ENCODE peak calls at places on chromosomes 11 and 22, in four cellular contexts. One of them, this sample, is unnamed.

GRCh38 chr11:67413266-67413797 is 2.1 kb upstream of the CARNS1 start:
- DNase-seq in gastrocnemius medialis: no peak
- DNase-seq in AG09319: no peak
- DNase-seq in heart right ventricle: no peak
- DNase-seq in this sample: no peak

GRCh38 chr11:107562647-107563208 is 2.8 kb downstream of the ALKBH8 start:
- DNase-seq in gastrocnemius medialis: no peak
- DNase-seq in AG09319: no peak
- DNase-seq in heart right ventricle: no peak
- DNase-seq in this sample: no peak

GRCh38 chr22:32558681-32559355 is 84.2 kb downstream of the FBXO7 start:
- DNase-seq in gastrocnemius medialis: peak
- DNase-seq in heart right ventricle: peak
- DNase-seq in AG09319: peak
- DNase-seq in this sample: peak

GRCh38 chr11:107157809-107158187 is 139.5 kb upstream of the GUCY1A2 start:
- DNase-seq in heart right ventricle: no peak
- DNase-seq in AG09319: no peak
- DNase-seq in gastrocnemius medialis: no peak
- DNase-seq in this sample: no peak

GRCh38 chr22:44550666-44551491 is 52.8 kb upstream of the RTL6 start:
- DNase-seq in gastrocnemius medialis: no peak
- DNase-seq in AG09319: peak
- DNase-seq in heart right ventricle: peak
- DNase-seq in this sample: peak

GRCh38 chr22:45526768-45527360 is 24.2 kb downstream of the FBLN1 start:
- DNase-seq in AG09319: no peak
- DNase-seq in heart right ventricle: no peak
- DNase-seq in gastrocnemius medialis: no peak
- DNase-seq in this sample: no peak

GRCh38 chr11:12274056-12274455 is 103.3 kb upstream of the PARVA start:
- DNase-seq in AG09319: no peak
- DNase-seq in heart right ventricle: no peak
- DNase-seq in gastrocnemius medialis: no peak
- DNase-seq in this sample: no peak

GRCh38 chr11:74384641-74385040 is 13.6 kb downstream of the PGM2L1 start:
- DNase-seq in heart right ventricle: no peak
- DNase-seq in gastrocnemius medialis: no peak
- DNase-seq in AG09319: no peak
- DNase-seq in this sample: no peak

GRCh38 chr11:32365192-32365591 is 70.1 kb downstream of the WT1 start:
- DNase-seq in AG09319: no peak
- DNase-seq in heart right ventricle: no peak
- DNase-seq in gastrocnemius medialis: no peak
- DNase-seq in this sample: no peak

GRCh38 chr22:48090332-48090672 is 1327.9 kb downstream of the TBC1D22A start:
- DNase-seq in heart right ventricle: no peak
- DNase-seq in AG09319: no peak
- DNase-seq in gastrocnemius medialis: no peak
- DNase-seq in this sample: no peak

GRCh38 chr11:57567210-57567511 is 311 bp downstream of the UBE2L6 start:
- DNase-seq in gastrocnemius medialis: no peak
- DNase-seq in heart right ventricle: no peak
- DNase-seq in AG09319: no peak
- DNase-seq in this sample: peak

GRCh38 chr11:90213322-90213721 is 9.5 kb downstream of the CHORDC1 start:
- DNase-seq in gastrocnemius medialis: no peak
- DNase-seq in AG09319: no peak
- DNase-seq in heart right ventricle: no peak
- DNase-seq in this sample: no peak

GRCh38 chr11:71330996-71331395 is 78.6 kb upstream of the SHANK2 start:
- DNase-seq in AG09319: no peak
- DNase-seq in gastrocnemius medialis: no peak
- DNase-seq in heart right ventricle: no peak
- DNase-seq in this sample: no peak

GRCh38 chr22:37167176-37167980 is 17.7 kb upstream of the IL2RB start:
- DNase-seq in gastrocnemius medialis: no peak
- DNase-seq in heart right ventricle: no peak
- DNase-seq in AG09319: no peak
- DNase-seq in this sample: peak

GRCh38 chr11:94131363-94132115 is 2.9 kb downstream of the PANX1 start:
- DNase-seq in gastrocnemius medialis: no peak
- DNase-seq in heart right ventricle: no peak
- DNase-seq in AG09319: no peak
- DNase-seq in this sample: no peak

GRCh38 chr22:30636226-30637077 is 871 bp downstream of the SLC35E4 start:
- DNase-seq in AG09319: no peak
- DNase-seq in heart right ventricle: peak
- DNase-seq in gastrocnemius medialis: peak
- DNase-seq in this sample: peak

GRCh38 chr11:65479184-65480145 is 19.4 kb upstream of the MALAT1 start:
- DNase-seq in heart right ventricle: peak
- DNase-seq in gastrocnemius medialis: peak
- DNase-seq in AG09319: peak
- DNase-seq in this sample: no peak

DNA sequence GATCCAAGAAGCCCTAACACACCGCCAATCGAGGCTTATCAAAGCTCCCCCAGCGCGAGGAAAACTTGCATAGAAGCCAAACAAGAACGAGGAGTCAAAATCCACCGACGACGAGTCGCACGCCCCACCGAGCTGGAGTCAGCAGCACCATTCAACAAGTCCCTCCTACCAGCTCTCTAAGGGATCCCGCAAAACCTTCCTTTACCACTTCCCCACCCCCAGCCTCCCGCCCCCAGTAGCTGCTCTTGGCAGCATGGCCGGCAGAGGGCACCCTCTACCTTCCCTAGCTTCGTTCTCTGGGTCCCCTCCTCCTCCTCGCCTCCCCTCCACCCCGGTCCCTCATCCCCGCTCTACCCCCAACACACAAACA is 1.4 kb downstream of the BDNF start:
- DNase-seq in heart right ventricle: peak
- DNase-seq in AG09319: peak
- DNase-seq in gastrocnemius medialis: peak
- DNase-seq in this sample: peak
- TF ChIP-seq CTCF in heart right ventricle: peak
- TF ChIP-seq CTCF in AG09319: peak
- TF ChIP-seq CTCF in gastrocnemius medialis: peak
- TF ChIP-seq CTCF in this sample: peak

DNA sequence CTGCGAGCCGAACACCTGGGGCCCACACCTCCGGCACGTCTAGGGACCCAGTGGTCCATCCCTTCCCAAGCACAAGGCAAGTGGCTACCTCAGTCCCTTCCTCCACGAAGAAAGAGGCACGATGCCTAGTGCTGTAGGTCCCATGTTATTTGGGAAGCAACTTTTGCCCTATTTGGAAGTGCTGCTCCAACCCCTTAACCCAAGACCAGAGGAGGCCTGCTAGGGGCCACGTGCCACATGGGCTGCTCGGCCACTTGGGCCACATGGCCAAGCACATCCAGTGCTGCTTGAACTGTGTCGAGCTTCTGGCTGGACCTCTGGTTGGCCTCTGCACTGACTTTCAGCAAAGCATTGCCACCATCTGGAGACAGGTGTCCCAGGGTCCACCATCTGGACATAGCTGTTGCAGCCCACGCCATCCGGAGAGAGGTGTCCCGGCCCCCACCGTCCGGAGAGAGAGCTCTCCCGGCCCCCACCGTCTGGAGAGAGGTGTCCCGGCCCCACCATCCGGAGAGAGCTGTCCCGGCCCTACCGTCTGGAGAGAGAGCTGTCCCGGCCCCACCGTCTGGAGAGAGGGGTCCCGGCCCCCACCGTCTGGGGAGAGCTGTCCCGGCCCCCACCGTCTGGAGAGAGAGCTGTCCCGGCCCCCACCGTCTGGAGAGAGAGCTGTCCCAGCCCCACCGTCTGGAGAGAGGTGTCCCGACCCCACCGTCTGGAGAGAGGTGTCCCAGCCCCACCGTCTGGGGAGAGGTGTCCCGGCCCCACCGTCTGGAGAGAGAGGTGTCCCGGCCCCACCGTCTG is 6.5 kb upstream of the B4GALNT4 start:
- DNase-seq in AG09319: no peak
- DNase-seq in gastrocnemius medialis: no peak
- DNase-seq in heart right ventricle: no peak
- DNase-seq in this sample: no peak
- TF ChIP-seq CTCF in AG09319: no peak
- TF ChIP-seq CTCF in gastrocnemius medialis: no peak
- TF ChIP-seq CTCF in heart right ventricle: no peak
- TF ChIP-seq CTCF in this sample: no peak

DNA sequence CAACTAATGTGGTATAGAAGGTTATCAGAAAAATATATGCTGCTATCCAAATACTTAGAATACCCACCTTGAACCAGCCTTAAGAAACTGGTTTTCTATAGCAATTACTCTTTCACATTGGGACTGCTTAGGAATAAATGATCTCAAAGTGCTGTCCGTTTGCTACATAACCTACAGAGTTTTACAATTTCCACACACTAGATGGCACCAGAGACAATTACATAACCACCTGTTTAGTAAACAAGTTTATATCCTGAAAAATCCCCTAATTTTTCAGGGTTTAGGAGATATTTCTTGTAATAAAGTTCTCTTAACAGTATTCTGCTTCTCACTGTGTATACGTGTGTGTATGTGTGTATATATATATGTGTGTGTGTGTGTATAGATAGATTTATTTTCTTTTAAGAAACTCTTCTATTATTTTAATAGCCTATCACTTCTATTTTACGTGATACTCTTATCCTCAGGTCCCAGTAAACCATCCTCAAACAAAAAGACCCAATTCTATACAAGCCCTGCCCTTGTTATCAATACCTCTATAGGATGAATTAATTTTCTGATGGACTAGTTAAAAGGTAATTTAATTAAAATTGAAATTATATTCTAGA is 6.7 kb upstream of the OR5I1 start:
- DNase-seq in gastrocnemius medialis: no peak
- DNase-seq in AG09319: no peak
- DNase-seq in heart right ventricle: no peak
- DNase-seq in this sample: no peak
- TF ChIP-seq CTCF in gastrocnemius medialis: no peak
- TF ChIP-seq CTCF in AG09319: peak
- TF ChIP-seq CTCF in heart right ventricle: peak
- TF ChIP-seq CTCF in this sample: peak

GRCh38 chr11:8368194-8368593 is 104.5 kb upstream of the LMO1 start:
- DNase-seq in AG09319: no peak
- DNase-seq in heart right ventricle: no peak
- DNase-seq in gastrocnemius medialis: no peak
- DNase-seq in this sample: no peak

GRCh38 chr11:8362899-8363298 is 99.2 kb upstream of the LMO1 start:
- DNase-seq in heart right ventricle: no peak
- DNase-seq in gastrocnemius medialis: no peak
- DNase-seq in AG09319: no peak
- DNase-seq in this sample: no peak

GRCh38 chr11:8363924-8364323 is 100.2 kb upstream of the LMO1 start:
- DNase-seq in gastrocnemius medialis: no peak
- DNase-seq in heart right ventricle: no peak
- DNase-seq in AG09319: no peak
- DNase-seq in this sample: no peak

GRCh38 chr11:8366316-8366715 is 102.6 kb upstream of the LMO1 start:
- DNase-seq in AG09319: no peak
- DNase-seq in heart right ventricle: no peak
- DNase-seq in gastrocnemius medialis: no peak
- DNase-seq in this sample: no peak

DNA sequence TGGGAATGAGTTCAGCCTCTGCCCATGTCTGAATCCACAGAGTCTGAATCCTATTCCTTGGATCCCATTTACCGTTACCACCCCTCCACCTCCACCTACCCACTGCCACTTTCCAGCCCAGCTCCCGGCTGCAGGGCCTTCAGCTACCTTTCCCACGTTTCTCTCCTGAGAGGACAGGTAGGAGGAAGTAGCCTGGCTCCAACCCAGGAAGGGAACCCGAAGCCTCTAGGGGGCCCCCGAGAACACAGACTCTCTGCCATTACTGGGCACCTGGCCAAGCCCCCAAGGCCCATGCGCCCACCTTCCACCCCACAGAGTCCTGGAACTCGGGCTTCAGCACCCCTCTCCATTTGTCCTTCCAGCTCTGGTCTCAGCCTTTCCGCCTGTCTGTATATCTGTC is 101.9 kb upstream of the LMO1 start:
- DNase-seq in gastrocnemius medialis: no peak
- DNase-seq in heart right ventricle: no peak
- DNase-seq in AG09319: no peak
- DNase-seq in this sample: no peak
- TF ChIP-seq CTCF in gastrocnemius medialis: no peak
- TF ChIP-seq CTCF in heart right ventricle: no peak
- TF ChIP-seq CTCF in AG09319: no peak
- TF ChIP-seq CTCF in this sample: no peak

GRCh38 chr11:70080763-70081162 is 2.6 kb downstream of the ANO1 start:
- DNase-seq in heart right ventricle: no peak
- DNase-seq in gastrocnemius medialis: no peak
- DNase-seq in AG09319: no peak
- DNase-seq in this sample: no peak

GRCh38 chr11:70085815-70086769 is 8.0 kb downstream of the ANO1 start:
- DNase-seq in heart right ventricle: no peak
- DNase-seq in gastrocnemius medialis: no peak
- DNase-seq in AG09319: no peak
- DNase-seq in this sample: no peak

GRCh38 chr11:70084046-70084984 is 6.2 kb downstream of the ANO1 start:
- DNase-seq in heart right ventricle: no peak
- DNase-seq in gastrocnemius medialis: no peak
- DNase-seq in AG09319: no peak
- DNase-seq in this sample: no peak

GRCh38 chr11:70079691-70080090 is 1.6 kb downstream of the ANO1 start:
- DNase-seq in gastrocnemius medialis: no peak
- DNase-seq in AG09319: no peak
- DNase-seq in heart right ventricle: no peak
- DNase-seq in this sample: no peak

GRCh38 chr11:70082829-70083228 is 4.7 kb downstream of the ANO1 start:
- DNase-seq in AG09319: no peak
- DNase-seq in gastrocnemius medialis: no peak
- DNase-seq in heart right ventricle: no peak
- DNase-seq in this sample: peak
- TF ChIP-seq CTCF in AG09319: peak
- TF ChIP-seq CTCF in gastrocnemius medialis: no peak
- TF ChIP-seq CTCF in heart right ventricle: no peak
- TF ChIP-seq CTCF in this sample: no peak

GRCh38 chr11:73236879-73237278 is 18.8 kb downstream of the P2RY2 start:
- DNase-seq in AG09319: no peak
- DNase-seq in gastrocnemius medialis: peak
- DNase-seq in heart right ventricle: peak
- DNase-seq in this sample: peak
- TF ChIP-seq CTCF in AG09319: peak
- TF ChIP-seq CTCF in gastrocnemius medialis: peak
- TF ChIP-seq CTCF in heart right ventricle: peak
- TF ChIP-seq CTCF in this sample: peak